ENCODE peak calls at places on chromosomes 16 and 17, in ten cellular contexts. G, P, D, B, X, C, J, A, W and M are unnamed samples.
A peak's percentile ranks its signal among the peaks of the same experiment; 100 is the strongest.

GRCh38 chr16:17768257-17768656 is 297.5 kb upstream of the XYLT1 start:
- DNase-seq in W (no peak), P (no peak), G (no peak), J (peak; percentile 47), X (no peak), B (peak; percentile 13), C (no peak), D (no peak), A (no peak), M (no peak)

GRCh38 chr17:49880291-49881053 is 32.6 kb upstream of the TAC4 start:
- DNase-seq in B (peak; percentile 75), D (peak; percentile 91), A (peak; percentile 82), G (peak; percentile 54), P (peak; percentile 74), C (peak; percentile 71), W (peak; percentile 81), X (peak; percentile 83), J (no peak), M (peak; percentile 80)

GRCh38 chr17:29710891-29711418 is 88.2 kb upstream of the CORO6 start:
- DNase-seq in W (no peak), B (peak; percentile 93), A (no peak), X (no peak), C (no peak), P (peak; percentile 82), G (no peak), J (peak; percentile 59), D (peak; percentile 47), M (no peak)

GRCh38 chr16:15636392-15636873 is 6.5 kb downstream of the MARF1 start:
- DNase-seq in C (no peak), W (no peak), P (no peak), A (no peak), G (peak; percentile 42), B (no peak), J (no peak), D (no peak), X (no peak), M (no peak)

GRCh38 chr16:27315333-27316037 is 1.7 kb downstream of the IL4R start:
- DNase-seq in A (peak; percentile 85), D (peak; percentile 91), X (no peak), W (peak; percentile 87), G (peak; percentile 89), B (peak; percentile 97), J (peak; percentile 39), P (peak; percentile 88), C (peak; percentile 64), M (no peak)

GRCh38 chr17:927611-928461 is 51.7 kb downstream of the NXN start:
- DNase-seq in P (peak; percentile 40), A (peak; percentile 82), G (peak; percentile 70), D (peak; percentile 88), J (peak; percentile 99), C (no peak), B (peak; percentile 94), W (no peak), X (peak; percentile 49), M (no peak)

GRCh38 chr17:78933959-78934568 is 8.9 kb upstream of the TIMP2 start:
- DNase-seq in B (peak; percentile 91), W (peak; percentile 96), J (peak; percentile 94), A (peak; percentile 100), X (peak; percentile 94), P (peak; percentile 34), C (peak; percentile 96), G (peak; percentile 96), D (peak; percentile 95), M (peak; percentile 42)

GRCh38 chr16:21071741-21072140 is 78.9 kb downstream of the DNAH3 start:
- DNase-seq in B (peak; percentile 42), W (no peak), X (no peak), J (no peak), C (no peak), P (no peak), A (no peak), G (no peak), D (no peak), M (no peak)

GRCh38 chr17:8888704-8889302 is 21.3 kb upstream of the PIK3R6 start:
- DNase-seq in X (no peak), G (no peak), C (no peak), P (no peak), J (no peak), A (no peak), W (no peak), B (no peak), D (no peak), M (no peak)
- TF ChIP-seq CTCF in X (no peak), G (no peak), C (no peak), P (no peak), J (no peak), A (no peak), W (no peak), B (no peak), D (no peak), M (no peak)

DNA sequence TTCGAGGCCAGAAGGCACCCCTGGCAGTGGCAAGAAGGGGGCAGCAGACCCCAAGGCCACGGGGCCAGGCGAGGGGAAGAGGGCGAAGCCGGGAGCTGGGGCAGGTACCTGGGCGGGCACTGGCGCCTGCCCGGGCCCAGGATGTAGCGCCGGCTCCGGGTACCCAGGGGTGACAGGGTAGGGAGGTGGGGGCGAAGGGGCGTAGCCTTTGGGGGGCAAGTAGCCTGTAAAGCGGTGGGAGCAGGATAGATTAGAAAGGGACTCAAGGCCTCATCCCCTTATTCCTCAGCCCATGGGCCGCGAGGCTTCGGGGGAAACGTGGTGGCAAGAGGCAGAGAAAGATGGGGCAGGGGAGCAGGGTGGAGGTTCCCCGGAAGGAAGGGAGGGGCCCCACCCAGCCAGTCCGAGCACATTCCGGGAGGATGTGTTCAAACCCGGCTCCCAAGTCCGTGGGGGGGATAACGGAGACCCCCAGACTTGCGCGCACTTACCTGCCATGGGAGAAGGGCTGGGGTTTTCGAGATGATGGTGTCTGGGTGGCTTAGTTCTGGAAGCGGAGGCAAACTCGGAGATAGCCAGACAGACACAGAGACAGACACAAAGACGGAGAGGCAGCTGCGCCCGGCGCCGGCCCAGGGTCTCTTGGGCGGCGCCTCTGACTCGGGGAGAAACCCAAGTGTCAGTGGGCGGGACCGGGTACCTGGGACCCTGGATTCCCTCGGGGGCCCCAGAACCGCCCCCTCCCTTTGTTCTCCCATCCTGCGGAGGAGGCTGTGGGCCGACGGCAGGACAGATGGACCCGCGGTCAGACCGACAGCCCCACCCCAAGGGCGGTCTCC is 493 bp downstream of the PLSCR3 start:
- DNase-seq in B (peak; percentile 60), W (no peak), G (no peak), C (peak; percentile 49), D (peak; percentile 34), A (peak; percentile 76), P (no peak), X (no peak), J (no peak), M (peak; percentile 32)
- TF ChIP-seq CTCF in B (no peak), W (no peak), G (no peak), C (no peak), D (no peak), A (no peak), P (no peak), X (no peak), J (peak; percentile 31), M (peak; percentile 45)

GRCh38 chr17:81909231-81909630 is 2.0 kb downstream of the PCYT2 start:
- DNase-seq in X (no peak), A (no peak), B (no peak), W (no peak), P (no peak), G (no peak), J (no peak), C (no peak), D (no peak), M (no peak)

GRCh38 chr17:81908793-81909192 is 2.4 kb downstream of the PCYT2 start:
- DNase-seq in J (no peak), X (no peak), C (no peak), B (no peak), A (no peak), D (no peak), P (no peak), W (no peak), G (no peak), M (no peak)

GRCh38 chr17:81906476-81907218 is 4.6 kb downstream of the PCYT2 start:
- DNase-seq in C (peak; percentile 12), G (no peak), A (no peak), B (no peak), J (no peak), W (no peak), X (no peak), D (no peak), P (no peak), M (no peak)

GRCh38 chr17:81905993-81906392 is 4.0 kb downstream of the NPB start:
- DNase-seq in A (no peak), J (no peak), X (no peak), W (no peak), C (no peak), B (no peak), P (no peak), D (no peak), G (no peak), M (no peak)

DNA sequence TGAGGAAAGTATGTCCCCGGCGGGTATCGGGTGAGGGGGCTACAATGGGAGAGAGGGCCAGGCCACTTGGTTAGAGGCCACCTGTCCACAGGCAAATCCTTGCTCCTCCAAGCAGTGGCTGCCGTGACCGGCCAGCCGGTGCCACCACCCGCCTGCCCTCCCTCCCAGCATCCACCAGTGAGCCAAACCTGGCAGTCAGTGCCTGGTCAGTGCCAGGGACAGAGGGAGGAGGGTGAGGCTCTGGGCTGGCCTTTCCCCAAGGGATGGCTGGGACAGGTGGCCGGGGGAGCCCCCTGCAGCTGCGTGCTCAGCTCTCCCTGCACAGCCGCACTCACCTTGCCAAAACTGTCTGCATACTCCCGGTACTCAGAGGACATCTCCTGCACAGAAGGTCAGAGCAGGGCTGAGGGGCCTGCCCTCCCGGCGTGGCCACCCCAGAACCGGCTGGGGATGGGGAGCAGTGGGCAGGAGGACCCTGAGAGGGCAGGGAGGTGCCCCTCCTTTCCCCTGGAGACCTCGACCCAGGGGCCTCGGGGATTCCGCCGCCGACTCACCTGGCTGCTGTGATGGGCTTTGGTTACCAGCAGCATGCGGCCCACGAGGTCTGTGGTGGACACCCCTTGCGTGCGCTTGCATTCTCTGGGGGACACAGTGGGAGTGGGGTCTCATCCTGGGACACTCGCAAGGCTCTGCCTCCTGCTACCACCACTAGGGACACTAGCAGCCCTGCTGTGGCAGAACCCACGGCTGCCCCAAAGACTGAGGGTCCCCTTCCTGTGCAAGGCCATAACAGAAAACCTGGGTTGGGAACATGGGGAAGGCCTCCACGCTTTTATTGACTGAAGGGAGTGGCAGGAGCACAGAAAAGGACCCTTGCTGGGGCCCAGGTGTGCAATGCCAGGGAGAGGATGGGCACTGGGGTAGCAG is 3.7 kb downstream of the PCYT2 start:
- DNase-seq in G (no peak), C (peak; percentile 39), W (no peak), P (no peak), J (no peak), A (no peak), B (no peak), X (no peak), D (no peak), M (no peak)
- TF ChIP-seq CTCF in G (no peak), C (no peak), W (no peak), P (no peak), J (no peak), A (no peak), B (no peak), X (no peak), D (peak; percentile 37), M (no peak)

DNA sequence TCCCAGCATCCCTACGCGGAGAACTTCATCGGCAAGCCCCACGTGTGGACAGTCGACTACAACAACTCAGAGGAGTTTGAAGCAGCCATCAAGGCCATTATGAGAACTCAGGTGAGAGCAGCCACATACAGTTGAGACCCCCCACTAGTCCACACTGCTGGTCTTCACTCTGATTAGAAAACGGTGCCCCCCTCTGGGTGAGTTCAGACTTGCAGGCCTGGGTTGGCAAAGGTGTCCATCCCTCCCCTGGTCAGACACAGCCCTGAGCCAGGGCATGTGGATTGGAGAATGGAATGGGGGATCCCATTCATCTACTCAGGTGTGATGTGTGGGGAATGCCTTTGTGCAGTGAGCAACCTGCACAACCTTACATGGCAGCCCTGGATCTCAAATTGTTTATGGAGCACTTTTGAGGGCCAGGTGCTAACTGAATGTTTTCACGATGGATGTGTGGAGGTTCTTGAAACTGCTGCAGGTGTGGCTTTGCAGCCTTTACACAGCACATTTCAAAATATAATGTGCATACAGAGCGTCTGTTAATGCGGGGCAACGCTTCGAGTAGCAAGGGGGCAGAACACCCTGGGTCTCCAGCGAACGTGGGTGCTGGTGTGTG is 72.6 kb downstream of the MGAT5B start:
- DNase-seq in X (no peak), B (no peak), W (no peak), J (no peak), D (peak; percentile 43), P (no peak), G (peak; percentile 8), A (no peak), C (no peak), M (no peak)
- TF ChIP-seq CTCF in X (no peak), B (no peak), W (no peak), J (peak; percentile 15), D (peak; percentile 60), P (peak; percentile 20), G (peak; percentile 12), A (no peak), C (no peak), M (no peak)